ENCODE peak calls at places on chromosomes 3 and 15, in five cellular contexts. V is endothelial cell, X is heart right ventricle, P is coronary artery, I is progenitor cell of endocrine pancreas. T is an unnamed sample.
A peak's percentile ranks its signal among the peaks of the same experiment; 100 is the strongest.

GRCh38 chr3:9897408-9898372 is 5.0 kb upstream of the IL17RE start:
- DNase-seq in V (no peak), X (no peak), P (no peak), I (no peak), T (no peak)

GRCh38 chr3:45145681-45146614 is at the start of gene CDCP1:
- DNase-seq in V (no peak), X (no peak), P (no peak), I (peak; percentile 18), T (no peak)

GRCh38 chr15:38029741-38030140 is 95.3 kb downstream of the TMCO5A start:
- DNase-seq in V (no peak), X (no peak), P (no peak), I (no peak), T (no peak)

GRCh38 chr3:182697345-182697919 is 95.9 kb upstream of the ATP11B start:
- DNase-seq in V (no peak), X (no peak), P (no peak), I (no peak), T (no peak)

GRCh38 chr15:51227967-51228783 is 110.2 kb downstream of the CYP19A1 start:
- DNase-seq in V (no peak), X (peak; percentile 22), P (no peak), I (no peak), T (no peak)

GRCh38 chr3:103787879-103788278 is 1353.1 kb downstream of the ZPLD1 start:
- DNase-seq in V (no peak), X (no peak), P (no peak), I (no peak), T (no peak)

GRCh38 chr3:61778095-61778494 is 216.7 kb downstream of the PTPRG start:
- DNase-seq in V (no peak), X (no peak), P (no peak), I (no peak), T (no peak)

GRCh38 chr3:177069514-177070329 is 127.6 kb downstream of the TBL1XR1 start:
- DNase-seq in V (no peak), X (no peak), P (no peak), I (no peak), T (no peak)

GRCh38 chr15:83282859-83283812 is 1.3 kb downstream of the BNC1 start:
- DNase-seq in V (peak; percentile 69), X (peak; percentile 18), P (no peak), I (peak; percentile 24), T (no peak)

GRCh38 chr3:163347944-163348343 is 1730.4 kb downstream of the SI start:
- DNase-seq in V (no peak), X (no peak), P (no peak), I (no peak), T (no peak)

GRCh38 chr15:39801641-39802309 is 19.1 kb upstream of the FSIP1 start:
- DNase-seq in V (peak; percentile 46), X (no peak), P (no peak), I (no peak), T (no peak)

GRCh38 chr3:197692641-197693040 is 44.1 kb downstream of the RUBCN start:
- DNase-seq in V (no peak), X (no peak), P (no peak), I (no peak), T (no peak)

GRCh38 chr3:105829229-105829628 is 39.6 kb downstream of the CBLB start:
- DNase-seq in V (no peak), X (no peak), P (no peak), I (no peak), T (no peak)

GRCh38 chr15:70806992-70807712 is 43.8 kb upstream of the UACA start:
- DNase-seq in V (no peak), X (peak; percentile 49), P (no peak), I (no peak), T (no peak)

GRCh38 chr3:106083207-106083606 is 214.4 kb upstream of the CBLB start:
- DNase-seq in V (no peak), X (no peak), P (no peak), I (no peak), T (no peak)

GRCh38 chr3:145889730-145890129 is 271.3 kb downstream of the PLOD2 start:
- DNase-seq in V (no peak), X (no peak), P (no peak), I (no peak), T (no peak)

GRCh38 chr3:12662593-12663310 is 1.2 kb downstream of the RAF1 start:
- DNase-seq in V (peak; percentile 43), X (peak; percentile 22), P (peak; percentile 74), I (peak; percentile 26), T (no peak)

GRCh38 chr3:16928386-16929132 is 43.8 kb downstream of the PLCL2 start:
- DNase-seq in V (no peak), X (no peak), P (no peak), I (no peak), T (no peak)

GRCh38 chr3:149199474-149199873 is 22.2 kb downstream of the CP start:
- DNase-seq in V (no peak), X (no peak), P (no peak), I (no peak), T (no peak)

GRCh38 chr3:57963811-57964346 is 44.3 kb upstream of the FLNB start:
- DNase-seq in V (no peak), X (no peak), P (no peak), I (no peak), T (no peak)

GRCh38 chr15:85494035-85494793 is 113.8 kb downstream of the AKAP13 start:
- DNase-seq in V (no peak), X (no peak), P (no peak), I (no peak), T (no peak)

GRCh38 chr15:101181349-101181748 is 70.5 kb downstream of the CHSY1 start:
- DNase-seq in V (no peak), X (no peak), P (no peak), I (no peak), T (no peak)
- TF ChIP-seq CTCF in V (no peak), X (no peak), P (no peak), I (no peak), T (no peak)

GRCh38 chr3:194269610-194270145 is 81.5 kb downstream of the CPN2 start:
- DNase-seq in V (no peak), X (peak; percentile 93), P (peak; percentile 92), I (no peak), T (no peak)
- TF ChIP-seq CTCF in V (peak; percentile 28), X (peak; percentile 71), P (peak; percentile 27), I (peak; percentile 14), T (no peak)

GRCh38 chr15:57109005-57109404 is 190.6 kb downstream of the TCF12 start:
- DNase-seq in V (no peak), X (no peak), P (no peak), I (no peak), T (no peak)

GRCh38 chr15:57114070-57114469 is 195.6 kb downstream of the TCF12 start:
- DNase-seq in V (no peak), X (no peak), P (no peak), I (no peak), T (no peak)

GRCh38 chr15:57112178-57112577 is 193.7 kb downstream of the TCF12 start:
- DNase-seq in V (no peak), X (no peak), P (no peak), I (no peak), T (no peak)

GRCh38 chr15:57111002-57111401 is 192.6 kb downstream of the TCF12 start:
- DNase-seq in V (no peak), X (no peak), P (no peak), I (no peak), T (no peak)
- TF ChIP-seq CTCF in V (peak; percentile 41), X (no peak), P (no peak), I (peak; percentile 49), T (no peak)

GRCh38 chr15:52414936-52415335 is 113.7 kb downstream of the MYO5A start:
- DNase-seq in V (no peak), X (no peak), P (no peak), I (no peak), T (no peak)

GRCh38 chr15:52419494-52419893 is 109.2 kb downstream of the MYO5A start:
- DNase-seq in V (no peak), X (no peak), P (no peak), I (no peak), T (no peak)

GRCh38 chr15:52417957-52418356 is 110.7 kb downstream of the MYO5A start:
- DNase-seq in V (no peak), X (no peak), P (no peak), I (no peak), T (no peak)

GRCh38 chr15:52417501-52417900 is 111.2 kb downstream of the MYO5A start:
- DNase-seq in V (no peak), X (no peak), P (no peak), I (no peak), T (no peak)

GRCh38 chr15:52415628-52416027 is 113.1 kb downstream of the MYO5A start:
- DNase-seq in V (no peak), X (no peak), P (no peak), I (no peak), T (no peak)
- TF ChIP-seq CTCF in V (no peak), X (no peak), P (no peak), I (no peak), T (no peak)

DNA sequence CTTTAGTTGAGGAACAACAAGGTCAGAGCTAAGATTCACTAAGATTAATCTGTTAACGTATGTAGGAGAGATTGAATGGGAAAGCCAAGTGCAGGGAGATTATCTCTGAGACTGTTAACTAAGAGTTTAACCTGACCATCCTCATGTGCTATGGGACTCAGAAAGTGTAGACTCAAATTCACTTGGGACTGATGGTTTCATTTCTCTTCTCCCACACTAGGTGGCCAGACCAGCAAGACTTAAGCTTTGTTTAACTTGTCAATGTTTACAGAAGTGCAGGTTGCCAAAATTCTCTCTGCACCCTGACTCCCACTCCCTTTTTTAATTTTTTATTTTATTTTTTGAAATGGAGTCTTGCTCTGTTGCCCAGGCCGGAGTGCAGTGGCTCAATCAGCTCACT is 6.3 kb upstream of the HEXA start:
- DNase-seq in V (no peak), X (no peak), P (no peak), I (no peak), T (no peak)
- TF ChIP-seq CTCF in V (peak; percentile 26), X (peak; percentile 10), P (no peak), I (peak; percentile 36), T (peak; percentile 19)

GRCh38 chr15:74352393-74352910 is 15.0 kb downstream of the CYP11A1 start:
- DNase-seq in V (no peak), X (no peak), P (peak; percentile 33), I (no peak), T (no peak)
- TF ChIP-seq CTCF in V (no peak), X (no peak), P (no peak), I (no peak), T (no peak)